ENCODE peak calls at places on chromosomes 4 and X, in five cellular contexts. Q, H, I, W and D are unnamed samples.

GRCh38 chr4:140112576-140112975 is 41.4 kb downstream of the MAML3 start:
- DNase-seq in Q (no peak), H (no peak), I (no peak), W (no peak), D (no peak)

GRCh38 chrX:132257116-132257515 is 37.9 kb upstream of the RAP2C start:
- DNase-seq in Q (no peak), H (no peak), I (no peak), W (no peak), D (no peak)

GRCh38 chr4:45453258-45453841 is 670.5 kb downstream of the GABRG1 start:
- DNase-seq in Q (no peak), H (no peak), I (no peak), W (peak; percentile 46), D (no peak)

GRCh38 chrX:37684426-37684825 is 1.2 kb upstream of the XK start:
- DNase-seq in Q (no peak), H (no peak), I (no peak), W (no peak), D (no peak)

GRCh38 chr4:7161721-7162214 is 30.6 kb upstream of the SORCS2 start:
- DNase-seq in Q (no peak), H (no peak), I (no peak), W (peak; percentile 26), D (no peak)

GRCh38 chr4:3407171-3407771 is 34.5 kb upstream of the HGFAC start:
- DNase-seq in Q (no peak), H (no peak), I (no peak), W (no peak), D (no peak)

GRCh38 chrX:143378851-143379250 is 138.4 kb downstream of the SPANXN3 start:
- DNase-seq in Q (no peak), H (no peak), I (no peak), W (no peak), D (no peak)

GRCh38 chr4:7379161-7379560 is 55.6 kb downstream of the PSAPL1 start:
- DNase-seq in Q (no peak), H (no peak), I (no peak), W (no peak), D (no peak)

GRCh38 chrX:140709421-140709846 is at the start of gene LINC00632:
- DNase-seq in Q (no peak), H (no peak), I (no peak), W (peak; percentile 13), D (no peak)

GRCh38 chr4:85556293-85556692 is 81.3 kb downstream of the ARHGAP24 start:
- DNase-seq in Q (no peak), H (no peak), I (no peak), W (no peak), D (no peak)

GRCh38 chr4:150224896-150225591 is 146.8 kb downstream of the DCLK2 start:
- DNase-seq in Q (no peak), H (peak; percentile 25), I (no peak), W (no peak), D (no peak)

GRCh38 chr4:71211748-71212147 is 127.1 kb upstream of the SLC4A4 start:
- DNase-seq in Q (no peak), H (no peak), I (no peak), W (no peak), D (no peak)

GRCh38 chrX:150329282-150329681 is 33.8 kb upstream of the MAMLD1 start:
- DNase-seq in Q (no peak), H (no peak), I (no peak), W (no peak), D (peak; percentile 1)

GRCh38 chrX:46757593-46757992 is 1.3 kb downstream of the SLC9A7 start:
- DNase-seq in Q (no peak), H (no peak), I (no peak), W (no peak), D (peak; percentile 28)

GRCh38 chrX:20267924-20268701 is 1.4 kb upstream of the RPS6KA3 start:
- DNase-seq in Q (no peak), H (no peak), I (peak; percentile 63), W (peak; percentile 56), D (peak; percentile 28)

GRCh38 chrX:6968231-6968630 is 179.3 kb upstream of the STS start:
- DNase-seq in Q (no peak), H (no peak), I (no peak), W (no peak), D (no peak)

GRCh38 chr4:81722229-81722900 is 250.7 kb upstream of the RASGEF1B start:
- DNase-seq in Q (no peak), H (no peak), I (no peak), W (no peak), D (no peak)

GRCh38 chrX:46627700-46628405 is 54.3 kb downstream of the CHST7 start:
- DNase-seq in Q (no peak), H (no peak), I (no peak), W (no peak), D (peak; percentile 79)

GRCh38 chr4:8856835-8857590 is 14.6 kb downstream of the HMX1 start:
- DNase-seq in Q (no peak), H (no peak), I (peak; percentile 60), W (no peak), D (no peak)

GRCh38 chrX:135410861-135411627 is 10.7 kb upstream of the SMIM10L2A start:
- DNase-seq in Q (no peak), H (no peak), I (no peak), W (no peak), D (no peak)

GRCh38 chrX:3712080-3712869 is 1.2 kb downstream of the PRKX start:
- DNase-seq in Q (no peak), H (no peak), I (no peak), W (no peak), D (peak; percentile 35)

GRCh38 chrX:3711331-3711917 is 2.0 kb downstream of the PRKX start:
- DNase-seq in Q (no peak), H (no peak), I (no peak), W (no peak), D (no peak)

GRCh38 chrX:3713937-3714434 is 537 bp upstream of the PRKX start:
- DNase-seq in Q (no peak), H (no peak), I (peak; percentile 48), W (peak; percentile 23), D (no peak)

GRCh38 chrX:3712870-3713224 is 602 bp downstream of the PRKX start:
- DNase-seq in Q (no peak), H (no peak), I (no peak), W (no peak), D (no peak)

DNA sequence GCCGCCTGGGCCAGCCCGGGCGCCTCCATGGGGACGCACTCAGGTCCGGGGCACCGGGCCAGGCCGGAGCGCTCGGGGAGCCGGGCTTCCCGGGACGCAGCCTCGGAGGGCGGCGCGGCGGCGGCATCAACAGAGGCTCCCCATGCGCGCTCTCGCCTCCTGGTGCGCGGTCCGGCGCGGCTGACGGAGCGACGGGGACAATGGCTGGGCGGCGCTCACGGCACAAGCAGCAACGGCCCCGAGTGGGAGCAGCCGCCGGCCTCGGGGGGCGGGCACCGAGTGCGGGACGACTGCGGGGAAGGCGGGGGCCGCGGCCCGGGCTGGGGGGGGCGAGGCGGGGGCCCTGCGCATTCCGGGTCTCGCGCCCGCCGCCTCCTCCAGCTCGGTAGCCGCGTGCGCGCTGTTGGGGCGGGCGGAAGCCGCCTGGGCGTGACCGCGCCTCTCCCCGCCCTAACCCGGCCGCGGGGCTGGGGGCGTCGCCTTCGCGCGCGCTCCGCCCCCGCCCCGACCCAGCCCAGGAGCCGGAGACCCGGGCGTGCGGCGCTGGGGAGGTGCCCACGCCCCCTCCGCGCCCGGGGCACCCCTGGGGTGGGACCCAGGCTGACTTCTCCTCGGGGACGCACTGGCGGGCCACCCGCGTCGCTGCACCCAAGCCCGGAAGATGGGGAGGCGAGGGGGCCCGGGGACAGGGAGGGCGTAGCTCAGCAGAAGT is at the start of gene PRKX:
- DNase-seq in Q (no peak), H (peak; percentile 43), I (peak; percentile 60), W (peak; percentile 90), D (peak; percentile 43)
- TF ChIP-seq MAX in Q (peak; percentile 53), H (no peak), I (peak; percentile 14), W (no peak), D (no peak)

DNA sequence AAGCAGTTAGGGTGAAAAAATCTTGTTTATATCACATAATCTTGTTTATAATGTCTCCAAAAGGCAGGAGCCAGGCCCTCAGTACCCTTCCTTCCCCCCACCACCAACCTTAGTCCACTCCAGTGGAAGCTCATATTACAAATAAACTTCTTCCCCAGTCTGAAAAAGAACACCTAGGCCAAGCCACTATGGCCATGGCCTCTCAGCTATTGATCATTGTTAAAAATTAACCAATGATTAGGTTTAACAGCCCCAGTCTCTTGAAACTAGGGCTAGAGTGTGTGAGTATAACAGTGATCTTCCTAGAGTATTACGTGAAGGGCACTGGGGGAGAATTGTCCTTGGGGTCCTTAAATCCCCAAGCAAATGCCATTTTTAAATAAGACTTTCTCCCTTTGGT is 411.9 kb upstream of the EDA2R start:
- DNase-seq in Q (no peak), H (no peak), I (no peak), W (no peak), D (no peak)
- TF ChIP-seq MAX in Q (no peak), H (no peak), I (no peak), W (no peak), D (no peak)

GRCh38 chr4:13966241-13967195 is 339.0 kb upstream of the BOD1L1 start:
- DNase-seq in Q (no peak), H (no peak), I (no peak), W (no peak), D (peak; percentile 69)

GRCh38 chr4:13968723-13969122 is 341.2 kb upstream of the BOD1L1 start:
- DNase-seq in Q (no peak), H (no peak), I (no peak), W (no peak), D (no peak)

DNA sequence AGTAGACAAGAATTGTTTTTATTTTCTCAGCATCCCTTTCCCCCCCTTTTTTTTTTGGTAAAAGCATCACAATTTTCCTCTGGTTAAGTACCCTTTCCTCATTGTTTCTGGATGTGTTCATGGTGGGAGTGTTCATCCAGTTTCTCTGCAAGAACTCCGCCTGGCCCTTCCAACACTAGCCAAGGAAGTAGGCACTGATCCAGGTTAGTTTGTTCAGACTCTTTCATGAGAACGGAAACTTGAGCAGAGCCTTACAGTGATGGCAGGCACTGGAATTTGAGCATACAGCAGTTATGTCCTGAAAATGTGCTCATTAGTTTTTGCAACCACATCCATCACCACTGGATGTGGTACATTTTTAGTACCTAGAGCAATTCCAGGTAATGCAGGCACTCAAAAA is 336.1 kb upstream of the BOD1L1 start:
- DNase-seq in Q (no peak), H (no peak), I (no peak), W (no peak), D (no peak)
- TF ChIP-seq MAX in Q (no peak), H (no peak), I (no peak), W (no peak), D (no peak)

GRCh38 chrX:86507337-86507736 is 359.1 kb downstream of the DACH2 start:
- DNase-seq in Q (no peak), H (no peak), I (no peak), W (no peak), D (no peak)
- TF ChIP-seq MAX in Q (no peak), H (no peak), I (no peak), W (no peak), D (no peak)